ENCODE peak calls at places on chromosome 22, in ten cellular contexts. F, I, Q, J, W, Y, P, D, G and N are unnamed samples.

GRCh38 chr22:32208681-32209080 is 3.8 kb upstream of the RFPL2 start:
- DNase-seq in F (no peak), I (no peak), Q (no peak), J (no peak), W (no peak), Y (no peak), P (no peak), D (no peak), G (no peak), N (no peak)

GRCh38 chr22:40451230-40451629 is 80.8 kb downstream of the SGSM3 start:
- DNase-seq in F (no peak), I (no peak), Q (no peak), J (no peak), W (no peak), Y (peak), P (no peak), D (no peak), G (no peak), N (no peak)

GRCh38 chr22:35777335-35777975 is 59.8 kb downstream of the APOL5 start:
- DNase-seq in F (peak), I (no peak), Q (no peak), J (no peak), W (no peak), Y (no peak), P (no peak), D (no peak), G (no peak), N (no peak)

GRCh38 chr22:31829505-31829904 is 75.7 kb downstream of the DEPDC5 start:
- DNase-seq in F (peak), I (peak), Q (no peak), J (no peak), W (no peak), Y (peak), P (peak), D (no peak), G (no peak), N (peak)

GRCh38 chr22:48761546-48761945 is 1066.1 kb downstream of the BRD1 start:
- DNase-seq in F (no peak), I (no peak), Q (no peak), J (no peak), W (no peak), Y (no peak), P (no peak), D (no peak), G (peak), N (no peak)

GRCh38 chr22:42760806-42761565 is 40.3 kb upstream of the A4GALT start:
- DNase-seq in F (no peak), I (no peak), Q (no peak), J (no peak), W (no peak), Y (no peak), P (no peak), D (no peak), G (no peak), N (no peak)

GRCh38 chr22:24977370-24978230 is 25.1 kb downstream of the KIAA1671 start:
- DNase-seq in F (no peak), I (no peak), Q (no peak), J (no peak), W (no peak), Y (no peak), P (no peak), D (no peak), G (peak), N (no peak)

GRCh38 chr22:38239101-38239761 is 33.6 kb downstream of the TMEM184B start:
- DNase-seq in F (peak), I (no peak), Q (no peak), J (peak), W (no peak), Y (no peak), P (no peak), D (no peak), G (no peak), N (peak)

GRCh38 chr22:22371031-22371541 is 126.5 kb downstream of the VPREB1 start:
- DNase-seq in F (no peak), I (no peak), Q (no peak), J (peak), W (no peak), Y (no peak), P (no peak), D (no peak), G (no peak), N (no peak)

GRCh38 chr22:35629406-35630234 is 12.5 kb upstream of the MB start:
- DNase-seq in F (peak), I (peak), Q (peak), J (no peak), W (no peak), Y (peak), P (peak), D (no peak), G (peak), N (peak)

GRCh38 chr22:33917744-33918406 is 2.4 kb downstream of the LARGE1 start:
- DNase-seq in F (peak), I (no peak), Q (no peak), J (peak), W (no peak), Y (no peak), P (no peak), D (no peak), G (no peak), N (no peak)

GRCh38 chr22:47781427-47782111 is 1019.1 kb downstream of the TBC1D22A start:
- DNase-seq in F (no peak), I (no peak), Q (no peak), J (no peak), W (no peak), Y (no peak), P (no peak), D (no peak), G (no peak), N (no peak)

GRCh38 chr22:34917239-34917638 is 148.7 kb upstream of the ISX start:
- DNase-seq in F (peak), I (no peak), Q (no peak), J (no peak), W (no peak), Y (no peak), P (no peak), D (no peak), G (no peak), N (no peak)

GRCh38 chr22:49807780-49808708 is 19.6 kb downstream of the BRD1 start:
- DNase-seq in F (no peak), I (peak), Q (no peak), J (no peak), W (no peak), Y (peak), P (no peak), D (no peak), G (no peak), N (no peak)

GRCh38 chr22:43587574-43587973 is 175.8 kb downstream of the MPPED1 start:
- DNase-seq in F (peak), I (no peak), Q (no peak), J (no peak), W (no peak), Y (no peak), P (no peak), D (no peak), G (no peak), N (no peak)

GRCh38 chr22:23242473-23243001 is 62.2 kb downstream of the BCR start:
- DNase-seq in F (no peak), I (no peak), Q (no peak), J (no peak), W (no peak), Y (peak), P (no peak), D (no peak), G (no peak), N (no peak)

GRCh38 chr22:43944670-43945430 is 10.4 kb upstream of the SAMM50 start:
- DNase-seq in F (no peak), I (no peak), Q (no peak), J (no peak), W (no peak), Y (no peak), P (no peak), D (no peak), G (no peak), N (no peak)

GRCh38 chr22:32396746-32397145 is 15.3 kb downstream of the RTCB start:
- DNase-seq in F (peak), I (no peak), Q (no peak), J (no peak), W (no peak), Y (no peak), P (no peak), D (no peak), G (no peak), N (no peak)